ENCODE peak calls at places on chromosomes 4 and X, in eight cellular contexts. L, Z, F, V, G, E, Y and W are unnamed samples.

GRCh38 chrX:125953769-125954168 is 212.3 kb downstream of the DCAF12L2 start:
- DNase-seq in L (no peak), Z (no peak), F (no peak), V (no peak), G (no peak), E (no peak), Y (no peak), W (no peak)

GRCh38 chr4:15145709-15146108 is 143.4 kb downstream of the CPEB2 start:
- DNase-seq in L (no peak), Z (no peak), F (no peak), V (no peak), G (no peak), E (no peak), Y (no peak), W (no peak)

GRCh38 chr4:538542-539142 is 37.5 kb downstream of the TMEM271 start:
- DNase-seq in L (no peak), Z (no peak), F (no peak), V (no peak), G (no peak), E (no peak), Y (no peak), W (no peak)

GRCh38 chr4:99679204-99679603 is 21.6 kb upstream of the C4orf54 start:
- DNase-seq in L (no peak), Z (no peak), F (no peak), V (peak), G (peak), E (no peak), Y (no peak), W (no peak)

GRCh38 chrX:17242470-17242869 is 132.5 kb upstream of the NHS start:
- DNase-seq in L (no peak), Z (no peak), F (peak), V (no peak), G (peak), E (peak), Y (peak), W (no peak)

GRCh38 chrX:50100188-50100587 is 100.6 kb downstream of the AKAP4 start:
- DNase-seq in L (no peak), Z (no peak), F (no peak), V (no peak), G (no peak), E (no peak), Y (no peak), W (no peak)

GRCh38 chr4:158914178-158914577 is 145.4 kb downstream of the FNIP2 start:
- DNase-seq in L (no peak), Z (no peak), F (no peak), V (no peak), G (peak), E (no peak), Y (peak), W (no peak)

GRCh38 chr4:93359609-93360008 is 468.9 kb upstream of the ATOH1 start:
- DNase-seq in L (no peak), Z (no peak), F (no peak), V (no peak), G (no peak), E (no peak), Y (no peak), W (no peak)

GRCh38 chr4:1337376-1337831 is 9.6 kb upstream of the UVSSA start:
- DNase-seq in L (no peak), Z (no peak), F (peak), V (no peak), G (peak), E (no peak), Y (peak), W (no peak)

GRCh38 chr4:40214661-40215418 is 18.0 kb downstream of the RHOH start:
- DNase-seq in L (no peak), Z (no peak), F (no peak), V (no peak), G (no peak), E (no peak), Y (no peak), W (no peak)

GRCh38 chr4:37628977-37629609 is 57.1 kb downstream of the RELL1 start:
- DNase-seq in L (no peak), Z (no peak), F (peak), V (no peak), G (peak), E (peak), Y (peak), W (no peak)

GRCh38 chrX:46165866-46166265 is 379.4 kb downstream of the ZNF674 start:
- DNase-seq in L (no peak), Z (no peak), F (no peak), V (no peak), G (no peak), E (no peak), Y (no peak), W (no peak)

GRCh38 chrX:46168254-46168653 is 377.0 kb downstream of the ZNF674 start:
- DNase-seq in L (no peak), Z (peak), F (no peak), V (no peak), G (no peak), E (no peak), Y (no peak), W (no peak)

GRCh38 chrX:46169808-46170207 is 375.4 kb downstream of the ZNF674 start:
- DNase-seq in L (no peak), Z (no peak), F (no peak), V (no peak), G (peak), E (no peak), Y (no peak), W (no peak)

DNA sequence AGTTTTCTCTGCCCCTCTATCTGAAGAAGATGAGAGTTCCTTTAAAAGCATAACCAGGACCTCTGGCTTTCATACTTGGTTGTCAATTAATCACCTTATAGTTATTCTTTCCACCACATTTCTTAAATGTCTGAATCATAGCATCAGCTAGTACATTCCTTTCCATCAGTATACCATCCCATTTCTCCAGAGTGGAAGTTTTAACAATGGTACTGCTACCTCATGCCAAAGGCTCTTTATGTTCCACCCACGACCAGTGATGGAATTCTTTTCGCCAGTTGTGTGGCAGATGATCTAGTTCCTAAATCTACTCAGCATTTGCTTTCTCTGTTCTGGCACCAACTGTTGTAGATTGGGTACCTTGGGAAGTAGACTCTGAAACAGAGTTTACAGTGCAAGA is 379.8 kb downstream of the ZNF674 start:
- DNase-seq in L (no peak), Z (no peak), F (no peak), V (no peak), G (peak), E (no peak), Y (peak), W (no peak)
- H3K27ac ChIP-seq in L (no peak), Z (peak), F (no peak), V (no peak), G (peak), E (no peak), Y (no peak), W (no peak)

DNA sequence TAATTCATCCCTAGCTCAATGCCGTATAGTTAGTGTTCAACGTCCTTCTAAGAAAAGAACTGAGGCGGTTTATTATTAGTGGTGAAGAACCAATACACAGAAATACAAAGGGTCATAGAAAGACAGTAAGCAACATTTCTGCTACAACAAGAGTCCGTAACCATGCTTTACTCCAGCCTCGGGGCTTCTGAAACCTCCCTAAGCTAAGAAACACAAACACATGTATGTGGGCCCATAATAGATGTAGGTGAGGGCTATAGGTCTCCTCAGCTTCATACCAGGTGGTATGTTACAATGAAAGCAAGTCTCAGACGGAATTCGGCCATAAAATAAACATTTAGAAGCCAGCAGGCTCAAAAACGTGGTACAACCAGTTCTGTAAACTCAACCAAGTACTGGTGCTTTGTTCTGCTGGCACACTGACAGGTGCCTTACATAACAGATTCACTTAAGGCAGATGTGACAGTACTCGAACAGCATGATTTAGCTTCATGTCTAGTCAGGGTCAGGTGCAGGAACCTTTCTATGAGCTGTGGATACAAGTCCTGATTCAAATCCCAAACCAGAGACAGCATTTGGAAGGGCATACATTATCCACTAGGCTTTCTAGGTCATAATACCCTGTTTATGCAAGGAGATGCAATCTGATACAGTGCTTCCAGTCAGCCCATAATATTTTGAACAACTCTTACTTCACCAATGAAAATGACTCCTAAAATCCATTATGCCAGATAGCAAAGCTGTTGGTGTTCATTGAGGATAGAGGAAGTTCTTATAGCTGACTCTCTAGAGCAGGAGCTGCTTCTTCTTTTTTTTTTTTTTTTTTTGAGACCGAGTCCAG is 113.7 kb upstream of the ENPP6 start:
- DNase-seq in L (no peak), Z (no peak), F (peak), V (no peak), G (no peak), E (no peak), Y (peak), W (no peak)
- H3K27ac ChIP-seq in L (no peak), Z (no peak), F (peak), V (no peak), G (no peak), E (peak), Y (no peak), W (no peak)

GRCh38 chrX:13123857-13124345 is 79.5 kb upstream of the FAM9C start:
- DNase-seq in L (no peak), Z (no peak), F (no peak), V (no peak), G (peak), E (no peak), Y (peak), W (no peak)
- H3K27ac ChIP-seq in L (no peak), Z (no peak), F (peak), V (no peak), G (peak), E (peak), Y (peak), W (no peak)

GRCh38 chr4:189305500-189305899 is 635.2 kb upstream of the FRG1 start:
- DNase-seq in L (no peak), Z (no peak), F (no peak), V (no peak), G (no peak), E (no peak), Y (no peak), W (no peak)

GRCh38 chr4:189302719-189303118 is 638.0 kb upstream of the FRG1 start:
- DNase-seq in L (no peak), Z (no peak), F (no peak), V (no peak), G (no peak), E (no peak), Y (no peak), W (no peak)

GRCh38 chr4:189301692-189302091 is 639.0 kb upstream of the FRG1 start:
- DNase-seq in L (no peak), Z (no peak), F (no peak), V (no peak), G (no peak), E (no peak), Y (no peak), W (no peak)

GRCh38 chr4:189304179-189304578 is 636.5 kb upstream of the FRG1 start:
- DNase-seq in L (no peak), Z (no peak), F (no peak), V (no peak), G (no peak), E (no peak), Y (peak), W (no peak)

GRCh38 chr4:189304755-189305154 is 635.9 kb upstream of the FRG1 start:
- DNase-seq in L (no peak), Z (no peak), F (no peak), V (no peak), G (no peak), E (no peak), Y (peak), W (no peak)
- H3K27ac ChIP-seq in L (no peak), Z (no peak), F (no peak), V (no peak), G (no peak), E (no peak), Y (no peak), W (no peak)

GRCh38 chr4:140719022-140719421 is 37.2 kb downstream of the TBC1D9 start:
- DNase-seq in L (no peak), Z (no peak), F (no peak), V (no peak), G (peak), E (no peak), Y (peak), W (no peak)
- H3K27ac ChIP-seq in L (no peak), Z (no peak), F (no peak), V (no peak), G (peak), E (no peak), Y (no peak), W (no peak)